ENCODE peak calls at places on chromosomes 16 and 17, in nine cellular contexts. U, C, D, H, A, L, B, N and T are unnamed samples.

GRCh38 chr17:32876414-32877163 is at the start of gene MYO1D:
- DNase-seq in N (peak; percentile 94), H (peak; percentile 43), L (peak; percentile 65), B (peak; percentile 50), D (peak; percentile 57), C (no peak), U (peak; percentile 84), A (peak; percentile 87), T (no peak)

GRCh38 chr17:71110326-71110725 is 941.0 kb downstream of the KCNJ2 start:
- DNase-seq in L (peak; percentile 49), C (no peak), H (no peak), N (no peak), B (no peak), U (no peak), D (no peak), A (no peak), T (no peak)

GRCh38 chr16:14669776-14670175 is 24.3 kb downstream of the PLA2G10 start:
- DNase-seq in L (peak; percentile 39), C (no peak), B (no peak), N (peak; percentile 23), U (no peak), D (peak; percentile 10), A (no peak), H (no peak), T (no peak)

GRCh38 chr17:80166446-80166845 is 3.4 kb upstream of the CARD14 start:
- DNase-seq in L (peak; percentile 51), D (no peak), N (no peak), H (no peak), B (no peak), A (no peak), U (no peak), C (no peak), T (no peak)

GRCh38 chr17:61478026-61478789 is 26.0 kb downstream of the TBX4 start:
- DNase-seq in A (no peak), L (no peak), B (no peak), C (peak; percentile 24), D (no peak), N (no peak), H (no peak), U (peak; percentile 53), T (no peak)

GRCh38 chr17:27343972-27344607 is 50.2 kb downstream of the WSB1 start:
- DNase-seq in U (no peak), L (no peak), A (no peak), H (no peak), N (no peak), C (no peak), B (no peak), D (no peak), T (no peak)

GRCh38 chr17:49079840-49080663 is 52.5 kb upstream of the B4GALNT2 start:
- DNase-seq in U (no peak), H (no peak), D (no peak), A (no peak), C (no peak), L (no peak), B (no peak), N (no peak), T (no peak)

GRCh38 chr16:29983420-29984136 is 9.9 kb downstream of the TAOK2 start:
- DNase-seq in L (no peak), A (no peak), C (peak; percentile 64), B (no peak), H (no peak), U (no peak), N (no peak), D (no peak), T (no peak)

GRCh38 chr17:73901661-73902415 is 257.6 kb upstream of the SDK2 start:
- DNase-seq in U (no peak), C (no peak), A (no peak), D (no peak), L (no peak), B (no peak), N (peak; percentile 90), H (peak; percentile 41), T (no peak)

GRCh38 chr17:73899839-73900238 is 255.6 kb upstream of the SDK2 start:
- DNase-seq in H (no peak), D (no peak), B (no peak), C (no peak), U (no peak), L (no peak), A (no peak), N (no peak), T (no peak)

GRCh38 chr17:73900516-73900915 is 256.3 kb upstream of the SDK2 start:
- DNase-seq in N (peak; percentile 35), D (no peak), B (no peak), L (no peak), C (no peak), H (no peak), A (no peak), U (no peak), T (no peak)

GRCh38 chr17:73902416-73903181 is 258.4 kb upstream of the SDK2 start:
- DNase-seq in L (no peak), U (no peak), B (no peak), A (peak; percentile 19), N (peak; percentile 77), D (no peak), C (no peak), H (peak; percentile 21), T (peak; percentile 25)

GRCh38 chr17:73901249-73901648 is 257.0 kb upstream of the SDK2 start:
- DNase-seq in C (no peak), N (no peak), U (no peak), L (no peak), H (no peak), D (no peak), B (no peak), A (no peak), T (no peak)
- H3K4me3 ChIP-seq in C (no peak overlapping the region), N (peak overlapping the region; percentile 34), U (peak overlapping the region; percentile 36), L (no peak overlapping the region), H (peak overlapping the region; percentile 49), D (no peak overlapping the region), B (peak overlapping the region; percentile 37), A (no peak overlapping the region), T (no peak overlapping the region)

DNA sequence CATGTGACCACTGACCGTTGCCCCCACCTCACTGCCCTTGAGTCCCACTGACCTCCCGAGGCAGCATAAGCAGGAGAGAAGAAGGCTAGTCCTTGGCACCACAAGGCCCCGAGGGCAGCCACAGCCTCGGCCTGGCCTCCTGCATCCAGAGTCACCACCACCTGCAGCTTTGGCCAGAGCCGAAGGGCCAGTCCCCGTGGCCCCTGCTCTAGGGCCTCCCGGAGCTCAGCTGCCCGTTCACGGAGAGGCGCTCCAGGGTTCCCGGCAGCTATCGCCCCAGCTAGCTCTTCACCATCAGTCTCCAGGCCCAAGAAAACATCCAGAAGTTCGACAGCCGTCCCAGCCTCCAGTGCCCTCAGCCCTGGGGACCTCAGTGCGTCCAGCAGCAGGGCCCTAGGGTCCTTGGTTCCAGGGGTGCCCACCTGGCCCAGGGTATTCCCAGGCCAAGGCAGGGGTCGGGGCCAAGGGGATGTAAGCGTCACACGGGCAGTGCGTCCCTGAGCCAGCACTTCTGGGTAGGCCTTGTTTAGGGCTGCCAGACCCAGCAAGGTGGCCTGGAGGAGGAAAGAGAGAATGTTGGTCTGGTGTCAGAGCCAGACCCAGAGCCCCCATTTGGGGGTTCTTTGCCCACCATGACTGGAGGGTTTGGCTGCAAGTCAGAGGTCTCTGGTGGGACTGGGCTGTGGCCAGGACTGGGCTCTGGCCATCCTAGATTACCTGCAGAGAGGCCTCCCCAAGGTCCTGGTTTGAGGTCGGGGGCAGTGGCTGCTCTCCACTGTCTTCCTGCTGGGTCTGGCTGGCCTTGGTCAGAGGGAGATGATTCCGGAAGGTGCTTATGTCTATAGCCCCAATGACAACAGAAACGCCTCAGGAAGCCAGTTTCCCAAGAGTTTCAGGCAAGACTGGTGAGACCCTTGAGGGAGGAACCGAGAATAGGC is 1.8 kb downstream of the GHDC start:
- DNase-seq in H (no peak), C (no peak), B (no peak), A (no peak), L (no peak), N (peak; percentile 76), D (no peak), U (no peak), T (no peak)
- H3K4me1 ChIP-seq in H (peaks cover 17% of the 10 kb centered on the region), C (no peaks in the 10 kb centered on the region), B (peaks cover 21% of the 10 kb centered on the region), A (no peaks in the 10 kb centered on the region), L (no peaks in the 10 kb centered on the region), N (peaks cover 20% of the 10 kb centered on the region), D (peaks cover 10% of the 10 kb centered on the region), U (peaks cover 23% of the 10 kb centered on the region), T (peaks cover 5% of the 10 kb centered on the region)

GRCh38 chr16:88374736-88375135 is 8.0 kb upstream of the ZNF469 start:
- DNase-seq in H (no peak), L (no peak), B (no peak), D (no peak), U (peak; percentile 41), A (no peak), N (no peak), C (no peak), T (no peak)

GRCh38 chr16:88372522-88372921 is 10.2 kb upstream of the ZNF469 start:
- DNase-seq in D (no peak), N (no peak), H (no peak), L (no peak), B (no peak), U (no peak), C (no peak), A (no peak), T (no peak)

GRCh38 chr16:88373927-88374492 is 8.7 kb upstream of the ZNF469 start:
- DNase-seq in D (no peak), B (no peak), N (no peak), A (no peak), U (peak; percentile 20), H (no peak), C (no peak), L (no peak), T (no peak)

GRCh38 chr16:88375236-88376052 is 7.3 kb upstream of the ZNF469 start:
- DNase-seq in L (no peak), A (no peak), H (no peak), N (peak; percentile 31), U (peak; percentile 58), C (no peak), B (no peak), D (no peak), T (no peak)

DNA sequence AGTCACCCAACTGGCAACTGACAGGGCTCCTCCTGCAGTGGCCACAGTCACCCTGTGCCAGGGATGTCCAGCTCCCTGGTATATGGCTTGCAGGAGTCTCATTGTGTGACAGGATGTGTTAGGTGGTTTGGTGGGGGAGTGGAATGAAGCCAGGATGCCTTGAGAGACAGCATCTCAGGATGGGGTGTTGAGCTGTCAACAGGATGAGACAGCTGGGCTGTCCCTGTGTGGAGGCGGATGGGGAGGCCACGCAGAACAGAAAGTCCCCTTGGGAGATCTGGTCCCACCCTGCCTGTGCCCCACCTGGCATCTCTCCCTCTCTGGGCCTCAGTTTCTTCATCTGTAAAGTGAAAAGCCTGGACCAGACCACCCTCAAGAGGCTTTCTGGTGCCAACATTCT is 9.5 kb upstream of the ZNF469 start:
- DNase-seq in L (no peak), H (no peak), B (no peak), C (no peak), D (no peak), A (no peak), N (no peak), U (peak; percentile 40), T (no peak)
- H3K4me3 ChIP-seq in L (no peak overlapping the region), H (no peak overlapping the region), B (no peak overlapping the region), C (no peak overlapping the region), D (no peak overlapping the region), A (no peak overlapping the region), N (no peak overlapping the region), U (no peak overlapping the region), T (no peak overlapping the region)

GRCh38 chr17:13500947-13501346 is 100.8 kb downstream of the HS3ST3A1 start:
- DNase-seq in L (no peak), A (no peak), U (no peak), D (no peak), C (no peak), N (no peak), B (no peak), H (no peak), T (no peak)

GRCh38 chr17:13495423-13495822 is 106.3 kb downstream of the HS3ST3A1 start:
- DNase-seq in B (no peak), U (no peak), L (no peak), D (no peak), A (no peak), N (no peak), H (no peak), C (no peak), T (no peak)

GRCh38 chr17:13503526-13503925 is 98.2 kb downstream of the HS3ST3A1 start:
- DNase-seq in N (no peak), A (no peak), L (peak; percentile 28), B (no peak), H (no peak), U (no peak), C (no peak), D (no peak), T (no peak)

GRCh38 chr17:13502263-13502662 is 99.5 kb downstream of the HS3ST3A1 start:
- DNase-seq in B (no peak), A (no peak), N (no peak), D (no peak), U (no peak), L (no peak), H (no peak), C (no peak), T (no peak)

GRCh38 chr17:13498184-13498583 is 103.5 kb downstream of the HS3ST3A1 start:
- DNase-seq in L (no peak), D (no peak), H (no peak), U (no peak), C (no peak), B (no peak), A (no peak), N (no peak), T (no peak)
- H3K4me1 ChIP-seq in L (no peaks in the 10 kb centered on the region), D (no peaks in the 10 kb centered on the region), H (no peaks in the 10 kb centered on the region), U (no peaks in the 10 kb centered on the region), C (no peaks in the 10 kb centered on the region), B (no peaks in the 10 kb centered on the region), A (no peaks in the 10 kb centered on the region), N (no peaks in the 10 kb centered on the region), T (no peaks in the 10 kb centered on the region)